ENCODE peak calls at places on chromosomes 5 and 9, in eight cellular contexts. T is breast epithelium, K is A549, P is uterus, N is HCT116, B is K562, E is tibial nerve, G is upper lobe of left lung. H is an unnamed sample.

GRCh38 chr5:145543968-145544367 is 291.2 kb downstream of the PRELID2 start:
- DNase-seq in T (no peak), K (no peak), P (no peak), N (peak; percentile 7), B (no peak), E (no peak), G (no peak), H (no peak)

GRCh38 chr5:150541895-150542294 is 34.0 kb downstream of the NDST1 start:
- DNase-seq in T (no peak), K (no peak), P (no peak), N (no peak), B (no peak), E (no peak), G (no peak), H (no peak)

GRCh38 chr5:88799976-88800375 is 83.0 kb downstream of the MEF2C start:
- DNase-seq in T (no peak), K (no peak), P (no peak), N (no peak), B (no peak), E (no peak), G (no peak), H (no peak)

GRCh38 chr9:11326231-11326630 is 713.4 kb upstream of the PTPRD start:
- DNase-seq in T (no peak), K (no peak), P (no peak), N (no peak), B (no peak), E (no peak), G (no peak), H (no peak)

GRCh38 chr5:143536364-143536763 is 132.9 kb upstream of the NR3C1 start:
- DNase-seq in T (no peak), K (peak; percentile 32), P (no peak), N (peak; percentile 37), B (no peak), E (peak; percentile 28), G (no peak), H (no peak)

GRCh38 chr9:82354260-82354659 is 365.7 kb downstream of the SPATA31D1 start:
- DNase-seq in T (no peak), K (no peak), P (no peak), N (no peak), B (no peak), E (no peak), G (no peak), H (no peak)

GRCh38 chr9:115997923-115998322 is 155.7 kb upstream of the PAPPA start:
- DNase-seq in T (no peak), K (no peak), P (peak; percentile 20), N (no peak), B (no peak), E (no peak), G (no peak), H (no peak)

GRCh38 chr5:158409507-158409906 is 550.6 kb upstream of the CLINT1 start:
- DNase-seq in T (no peak), K (no peak), P (no peak), N (no peak), B (no peak), E (no peak), G (no peak), H (no peak)

GRCh38 chr5:167899490-167899889 is 392.0 kb upstream of the WWC1 start:
- DNase-seq in T (no peak), K (no peak), P (no peak), N (no peak), B (no peak), E (peak; percentile 33), G (no peak), H (no peak)

GRCh38 chr9:105114956-105115728 is 129.3 kb upstream of the SLC44A1 start:
- DNase-seq in T (no peak), K (no peak), P (no peak), N (no peak), B (peak; percentile 9), E (peak; percentile 45), G (peak; percentile 79), H (no peak)

GRCh38 chr5:1429066-1429465 is 16.2 kb downstream of the SLC6A3 start:
- DNase-seq in T (no peak), K (no peak), P (no peak), N (no peak), B (no peak), E (no peak), G (no peak), H (no peak)

GRCh38 chr9:136051568-136052432 is 43.3 kb downstream of the NACC2 start:
- DNase-seq in T (peak; percentile 72), K (peak; percentile 90), P (no peak), N (peak; percentile 83), B (no peak), E (peak; percentile 44), G (peak; percentile 80), H (no peak)

GRCh38 chr5:135944967-135945560 is 9.7 kb downstream of the LECT2 start:
- DNase-seq in T (peak; percentile 40), K (peak; percentile 44), P (peak; percentile 30), N (peak; percentile 71), B (peak; percentile 71), E (peak; percentile 85), G (peak; percentile 37), H (no peak)

GRCh38 chr5:36242534-36243144 is 914 bp upstream of the NADK2 start:
- DNase-seq in T (no peak), K (no peak), P (peak; percentile 22), N (no peak), B (no peak), E (peak; percentile 5), G (no peak), H (no peak)

GRCh38 chr5:36238896-36239295 is 2.8 kb downstream of the NADK2 start:
- DNase-seq in T (no peak), K (no peak), P (no peak), N (no peak), B (no peak), E (no peak), G (no peak), H (no peak)

GRCh38 chr5:36239370-36240293 is 2.1 kb downstream of the NADK2 start:
- DNase-seq in T (no peak), K (no peak), P (no peak), N (no peak), B (peak; percentile 18), E (no peak), G (no peak), H (no peak)

GRCh38 chr5:36241636-36242533 is at the start of gene NADK2:
- DNase-seq in T (peak; percentile 91), K (peak; percentile 87), P (peak; percentile 97), N (peak; percentile 90), B (peak; percentile 97), E (peak; percentile 93), G (peak; percentile 95), H (peak; percentile 96)

DNA sequence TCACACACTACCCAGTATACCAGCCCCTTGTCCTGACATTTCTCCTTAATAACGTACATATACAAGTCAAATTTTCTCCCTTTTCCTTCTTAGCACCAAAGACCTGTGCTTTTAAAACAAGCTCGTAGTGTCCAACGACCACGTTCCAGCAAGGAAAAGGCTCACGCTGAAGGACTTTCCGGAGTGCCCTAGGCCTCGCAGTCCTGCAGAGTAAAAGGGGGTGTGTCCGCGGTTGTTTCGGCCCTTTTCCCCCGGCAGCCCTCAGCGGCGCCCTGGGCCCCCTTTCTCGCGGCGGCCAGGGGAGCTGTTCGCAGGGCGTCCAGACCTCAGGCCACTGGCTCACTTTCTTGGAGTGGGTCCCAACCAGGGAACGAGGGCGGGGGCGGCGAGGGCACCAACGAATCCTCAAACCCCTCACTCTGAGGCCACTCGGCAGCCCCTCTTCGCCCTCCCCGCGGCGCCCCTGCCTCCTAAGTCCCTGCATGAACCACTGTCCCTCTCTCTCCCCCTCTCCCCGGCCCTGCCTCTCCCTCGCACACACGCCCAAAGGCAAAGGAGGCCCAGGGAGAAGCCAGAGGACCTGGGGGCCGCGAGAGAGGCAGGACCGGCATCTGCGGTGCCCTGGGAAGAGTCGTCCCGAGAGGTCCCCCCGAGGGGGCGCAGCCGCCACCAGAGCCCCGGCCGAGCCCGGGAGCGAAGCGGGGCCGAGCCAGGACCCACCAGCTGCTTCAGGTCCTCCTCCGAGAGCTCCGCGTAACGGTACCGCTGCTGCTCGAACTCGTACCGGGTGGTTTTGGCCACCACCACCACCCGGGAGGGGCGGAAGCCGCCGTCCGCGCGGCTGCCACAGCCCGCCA is 718 bp downstream of the NADK2 start:
- DNase-seq in T (peak; percentile 34), K (peak; percentile 41), P (peak; percentile 67), N (no peak), B (peak; percentile 84), E (peak; percentile 38), G (peak; percentile 61), H (peak; percentile 21)
- TF ChIP-seq POLR2A in T (no peak), K (no peak), P (no peak), N (no peak), B (peak; percentile 79), E (no peak), G (peak; percentile 15), H (no peak)

DNA sequence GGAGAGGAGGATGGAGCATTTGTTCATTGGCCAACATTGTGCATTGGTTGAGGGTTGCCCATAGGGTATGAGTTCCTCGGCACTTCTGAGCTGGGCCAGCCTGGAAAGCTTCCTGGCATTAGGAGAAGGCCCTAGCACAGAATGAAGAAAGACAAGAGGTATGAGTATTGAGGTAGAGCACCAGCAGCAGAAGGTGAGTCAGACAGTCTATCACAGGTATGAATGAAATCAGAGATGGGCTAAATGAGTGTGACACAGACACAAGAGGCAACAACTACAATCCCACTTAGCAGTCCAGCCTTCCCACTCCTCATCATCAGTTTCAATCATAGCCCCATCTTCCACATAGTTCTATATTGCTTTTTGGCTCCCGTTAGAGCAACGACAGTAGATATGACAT is 25.4 kb upstream of the TGFBR1 start:
- DNase-seq in T (no peak), K (no peak), P (no peak), N (no peak), B (no peak), E (no peak), G (no peak), H (no peak)
- TF ChIP-seq POLR2A in T (no peak), K (no peak), P (no peak), N (no peak), B (no peak), E (no peak), G (no peak), H (no peak)

GRCh38 chr9:14313378-14313940 is 482 bp downstream of the NFIB start:
- DNase-seq in T (no peak), K (no peak), P (no peak), N (no peak), B (peak; percentile 47), E (no peak), G (no peak), H (no peak)
- TF ChIP-seq POLR2A in T (no peak), K (no peak), P (no peak), N (no peak), B (no peak), E (no peak), G (no peak), H (no peak)

GRCh38 chr5:139955616-139956283 is 87.3 kb downstream of the NRG2 start:
- DNase-seq in T (no peak), K (no peak), P (no peak), N (peak; percentile 7), B (peak; percentile 40), E (no peak), G (no peak), H (no peak)

GRCh38 chr5:139954462-139954861 is 88.6 kb downstream of the NRG2 start:
- DNase-seq in T (no peak), K (no peak), P (no peak), N (no peak), B (no peak), E (no peak), G (no peak), H (no peak)

GRCh38 chr5:139955053-139955605 is 88.0 kb downstream of the NRG2 start:
- DNase-seq in T (no peak), K (no peak), P (no peak), N (no peak), B (no peak), E (no peak), G (no peak), H (no peak)

GRCh38 chr5:139954022-139954421 is 89.1 kb downstream of the NRG2 start:
- DNase-seq in T (no peak), K (no peak), P (no peak), N (no peak), B (no peak), E (no peak), G (no peak), H (no peak)

GRCh38 chr5:139956342-139956741 is 86.8 kb downstream of the NRG2 start:
- DNase-seq in T (no peak), K (no peak), P (no peak), N (no peak), B (no peak), E (no peak), G (no peak), H (no peak)
- TF ChIP-seq POLR2A in T (no peak), K (no peak), P (no peak), N (no peak), B (no peak), E (no peak), G (no peak), H (no peak)

H was measured in esophagus squamous epithelium.